ENCODE peak calls at places on chromosomes 1 and 21, in nine cellular contexts. Z is heart left ventricle; D is HL-60; P is breast epithelium; W is tibial nerve; G is neural progenitor cell; B is CD8-positive, alpha-beta T cell; E is adrenal gland; H is GM23338. F is an unnamed sample. For H3K27me3, the result is how much of the 10 kb centered on the place peaks cover.

GRCh38 chr1:215911406-215911968 is 344.4 kb downstream of the KCTD3 start:
- DNase-seq in Z (no peak), D (no peak), P (no peak), W (no peak), G (no peak), B (no peak), E (no peak), H (no peak), F (no peak)

GRCh38 chr21:16279658-16280581 is 550.1 kb downstream of the USP25 start:
- DNase-seq in Z (no peak), D (no peak), P (no peak), W (no peak), G (peak), B (no peak), E (peak), H (peak), F (peak)

GRCh38 chr1:242524571-242525359 is at the start of gene PLD5:
- DNase-seq in Z (no peak), D (no peak), P (no peak), W (no peak), G (peak), B (no peak), E (no peak), H (peak), F (no peak)

GRCh38 chr1:7783178-7783711 is 846 bp upstream of the PER3 start:
- DNase-seq in Z (peak), D (no peak), P (peak), W (peak), G (no peak), B (peak), E (peak), H (peak), F (peak)

GRCh38 chr1:1124508-1124785 is 8.6 kb upstream of the C1orf159 start:
- DNase-seq in Z (no peak), D (no peak), P (no peak), W (no peak), G (no peak), B (no peak), E (no peak), H (no peak), F (no peak)

GRCh38 chr1:230700132-230700531 is 13.8 kb downstream of the AGT start:
- DNase-seq in Z (no peak), D (no peak), P (no peak), W (no peak), G (no peak), B (no peak), E (no peak), H (no peak), F (no peak)

GRCh38 chr1:155124503-155125463 is 2.9 kb upstream of the EFNA1 start:
- DNase-seq in Z (no peak), D (no peak), P (no peak), W (no peak), G (peak), B (no peak), E (no peak), H (peak), F (no peak)

GRCh38 chr1:205285391-205286101 is 36.0 kb downstream of the NUAK2 start:
- DNase-seq in Z (no peak), D (no peak), P (peak), W (no peak), G (no peak), B (peak), E (no peak), H (no peak), F (no peak)

GRCh38 chr1:207672525-207673130 is 27.7 kb downstream of the CR1L start:
- DNase-seq in Z (no peak), D (peak), P (no peak), W (no peak), G (peak), B (no peak), E (peak), H (peak), F (no peak)

GRCh38 chr21:41481191-41481590 is 26.8 kb downstream of the TMPRSS2 start:
- DNase-seq in Z (no peak), D (no peak), P (no peak), W (no peak), G (no peak), B (no peak), E (no peak), H (no peak), F (no peak)

GRCh38 chr1:37147397-37147831 is 113.1 kb upstream of the GRIK3 start:
- DNase-seq in Z (no peak), D (no peak), P (no peak), W (no peak), G (no peak), B (no peak), E (no peak), H (no peak), F (no peak)

GRCh38 chr1:170309389-170310013 is 163.7 kb downstream of the NTMT2 start:
- DNase-seq in Z (peak), D (no peak), P (no peak), W (no peak), G (no peak), B (no peak), E (peak), H (no peak), F (no peak)

GRCh38 chr1:16076003-16076870 is 2.8 kb upstream of the FAM131C start:
- DNase-seq in Z (peak), D (no peak), P (no peak), W (no peak), G (no peak), B (no peak), E (peak), H (no peak), F (no peak)

DNA sequence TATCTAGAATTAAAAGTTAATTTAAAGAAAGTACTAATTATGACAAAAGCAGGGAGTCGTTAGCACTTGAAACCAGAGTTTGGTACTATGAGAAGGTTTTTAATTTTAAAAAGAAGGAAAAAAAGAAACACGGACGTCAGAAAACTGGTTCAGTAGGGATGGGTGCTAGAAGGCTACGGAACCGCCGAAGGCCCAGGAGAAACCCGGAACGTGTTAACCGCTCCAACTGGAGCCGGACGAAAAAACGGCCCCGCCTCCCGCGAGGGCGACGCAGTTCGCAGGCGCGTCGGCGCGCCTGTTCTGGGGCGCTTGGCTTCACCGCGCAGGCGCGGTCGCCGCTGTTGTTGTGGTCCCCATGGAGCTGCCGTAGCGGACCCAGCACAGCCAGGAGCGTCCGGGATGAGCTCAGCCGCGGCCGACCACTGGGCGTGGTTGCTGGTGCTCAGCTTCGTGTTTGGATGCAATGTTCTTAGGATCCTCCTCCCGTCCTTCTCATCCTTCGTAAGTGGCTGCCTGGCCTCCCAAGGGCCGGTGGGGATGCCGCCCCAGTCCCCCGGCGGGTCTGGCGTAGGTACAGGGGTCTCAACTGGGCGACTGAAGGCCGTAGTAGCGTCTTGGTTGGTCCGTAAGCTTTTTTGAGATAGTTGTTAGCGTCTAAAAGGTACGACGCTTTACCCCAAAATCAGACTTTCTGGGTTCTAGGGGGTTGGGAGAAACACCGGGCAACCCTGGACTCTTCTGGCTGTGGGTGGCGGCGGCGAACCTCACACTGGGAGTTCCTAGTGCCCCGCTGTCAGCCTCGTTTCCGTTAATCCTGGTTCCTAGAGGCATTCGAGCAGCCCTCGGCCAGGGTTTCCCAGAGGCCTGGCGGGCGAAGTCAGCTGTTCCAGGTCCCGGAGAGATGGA is 31.4 kb upstream of the HMGN1 start:
- DNase-seq in Z (peak), D (peak), P (peak), W (peak), G (peak), B (peak), E (peak), H (peak), F (peak)
- H3K4me3 ChIP-seq in Z (peak), D (peak), P (peak), W (peak), G (peak), B (peak), E (peak), H (peak), F (peak)

DNA sequence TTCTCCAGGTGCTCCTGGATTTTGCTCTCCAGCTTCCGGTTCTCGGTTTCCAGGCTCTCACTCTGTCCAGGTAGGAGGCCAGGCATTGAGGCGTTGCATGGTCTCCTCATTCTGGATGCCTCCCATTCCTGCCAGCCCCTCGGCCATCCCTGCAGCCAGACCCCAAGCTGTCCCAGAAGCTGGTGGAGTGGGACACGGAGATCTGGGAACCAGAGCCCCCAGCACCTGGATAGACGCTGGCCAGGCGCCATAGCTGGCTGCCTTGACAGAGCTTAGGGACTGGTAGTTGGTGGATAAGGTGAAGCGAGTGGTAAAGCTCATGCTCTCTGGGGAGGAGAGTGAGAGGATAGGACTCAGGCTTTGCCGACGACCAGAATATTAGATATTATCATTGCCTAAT is 29.6 kb downstream of the RAP1A start:
- DNase-seq in Z (no peak), D (no peak), P (no peak), W (no peak), G (no peak), B (no peak), E (no peak), H (no peak), F (no peak)
- H3K27ac ChIP-seq in Z (no peak), D (no peak), P (peak), W (no peak), G (no peak), B (no peak), E (no peak), H (no peak), F (peak)

DNA sequence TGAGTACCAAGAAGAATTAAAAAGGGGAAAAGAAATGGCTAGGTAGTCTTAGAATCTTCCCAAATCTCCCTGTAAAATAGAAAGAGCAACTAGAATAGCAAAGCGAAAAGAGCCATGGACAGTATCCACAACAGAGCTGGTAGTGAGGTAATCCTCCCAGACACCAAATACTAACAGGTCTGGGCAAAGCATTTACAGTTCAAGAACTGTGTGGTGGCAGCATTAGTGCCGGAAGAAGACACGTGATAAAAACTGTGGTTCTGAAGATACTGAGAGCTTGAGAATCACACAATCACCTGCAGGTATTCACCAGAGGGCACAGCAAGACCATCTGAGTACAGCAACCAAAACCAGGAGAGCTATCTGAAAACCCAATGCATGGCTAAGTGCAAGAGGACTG is 31.8 kb upstream of the OLIG2 start:
- DNase-seq in Z (no peak), D (no peak), P (no peak), W (no peak), G (no peak), B (no peak), E (no peak), H (no peak), F (no peak)
- H3K27me3 ChIP-seq in Z (under half), D (under half), P (under half), W (under half), G (under half), B (under half), E (under half), H (under half), F (half or more)

GRCh38 chr1:160522622-160523345 is at the start of gene SLAMF6:
- DNase-seq in Z (no peak), D (no peak), P (no peak), W (no peak), G (no peak), B (no peak), E (no peak), H (no peak), F (no peak)

GRCh38 chr1:160520999-160521398 is 2.1 kb downstream of the SLAMF6 start:
- DNase-seq in Z (no peak), D (no peak), P (no peak), W (no peak), G (no peak), B (no peak), E (no peak), H (no peak), F (no peak)

GRCh38 chr1:160520582-160520981 is 2.5 kb downstream of the SLAMF6 start:
- DNase-seq in Z (no peak), D (no peak), P (no peak), W (no peak), G (no peak), B (no peak), E (no peak), H (no peak), F (no peak)

GRCh38 chr1:160522136-160522535 is 919 bp downstream of the SLAMF6 start:
- DNase-seq in Z (no peak), D (no peak), P (no peak), W (no peak), G (no peak), B (no peak), E (no peak), H (no peak), F (no peak)

DNA sequence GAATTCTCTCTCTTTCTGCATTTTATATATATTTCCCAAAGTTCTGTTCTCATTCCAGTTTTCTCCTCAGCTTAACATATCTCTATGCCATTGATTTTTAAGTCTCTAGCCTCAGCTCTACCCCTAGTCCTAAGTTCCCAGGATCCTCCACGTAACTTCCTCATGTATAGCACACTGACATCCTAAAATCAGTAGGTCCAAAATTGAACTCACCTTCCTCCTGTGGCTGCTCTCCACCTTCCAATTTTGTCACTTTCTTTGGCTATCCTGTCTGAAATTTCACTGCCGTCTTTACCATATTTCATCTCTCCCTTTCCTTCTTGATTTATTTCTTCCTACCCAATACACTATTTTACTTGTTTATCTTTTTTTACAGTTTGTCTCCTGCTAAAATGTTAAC is 1.5 kb downstream of the SLAMF6 start:
- DNase-seq in Z (no peak), D (no peak), P (no peak), W (no peak), G (no peak), B (no peak), E (no peak), H (no peak), F (no peak)
- H3K4me3 ChIP-seq in Z (no peak), D (no peak), P (no peak), W (no peak), G (no peak), B (peak), E (no peak), H (no peak), F (no peak)

GRCh38 chr1:180945551-180945950 is 32.9 kb downstream of the KIAA1614 start:
- DNase-seq in Z (no peak), D (no peak), P (no peak), W (no peak), G (no peak), B (no peak), E (no peak), H (no peak), F (no peak)

GRCh38 chr1:180946056-180946455 is 33.4 kb downstream of the KIAA1614 start:
- DNase-seq in Z (no peak), D (no peak), P (no peak), W (no peak), G (no peak), B (no peak), E (no peak), H (no peak), F (no peak)

GRCh38 chr1:180948357-180948756 is 35.7 kb downstream of the KIAA1614 start:
- DNase-seq in Z (no peak), D (no peak), P (peak), W (no peak), G (no peak), B (no peak), E (no peak), H (no peak), F (no peak)

GRCh38 chr1:180947901-180948311 is 35.2 kb downstream of the KIAA1614 start:
- DNase-seq in Z (no peak), D (no peak), P (no peak), W (no peak), G (no peak), B (no peak), E (no peak), H (no peak), F (no peak)

GRCh38 chr1:180946537-180947507 is 34.1 kb downstream of the KIAA1614 start:
- DNase-seq in Z (no peak), D (no peak), P (no peak), W (no peak), G (peak), B (no peak), E (no peak), H (peak), F (no peak)
- H3K27ac ChIP-seq in Z (no peak), D (no peak), P (no peak), W (no peak), G (no peak), B (no peak), E (no peak), H (no peak), F (no peak)

GRCh38 chr1:234132799-234133198 is 228.3 kb downstream of the SLC35F3 start:
- DNase-seq in Z (no peak), D (no peak), P (no peak), W (no peak), G (no peak), B (no peak), E (no peak), H (no peak), F (no peak)
- H3K27me3 ChIP-seq in Z (under half), D (under half), P (under half), W (under half), G (under half), B (under half), E (under half), H (under half), F (under half)

GRCh38 chr1:196655494-196655893 is 3.7 kb downstream of the CFH start:
- DNase-seq in Z (no peak), D (no peak), P (no peak), W (no peak), G (no peak), B (no peak), E (no peak), H (no peak), F (no peak)

GRCh38 chr1:196651637-196652215 is at the start of gene CFH:
- DNase-seq in Z (peak), D (no peak), P (no peak), W (no peak), G (no peak), B (no peak), E (no peak), H (no peak), F (no peak)

GRCh38 chr1:196651079-196651478 is 764 bp upstream of the CFH start:
- DNase-seq in Z (no peak), D (no peak), P (no peak), W (no peak), G (no peak), B (no peak), E (no peak), H (no peak), F (no peak)

GRCh38 chr1:196655037-196655436 is 3.2 kb downstream of the CFH start:
- DNase-seq in Z (no peak), D (no peak), P (no peak), W (no peak), G (no peak), B (no peak), E (no peak), H (no peak), F (no peak)

GRCh38 chr1:196654271-196654670 is 2.4 kb downstream of the CFH start:
- DNase-seq in Z (no peak), D (no peak), P (no peak), W (no peak), G (no peak), B (no peak), E (no peak), H (no peak), F (no peak)
- H3K4me3 ChIP-seq in Z (no peak), D (no peak), P (no peak), W (no peak), G (no peak), B (no peak), E (peak), H (no peak), F (peak)

GRCh38 chr1:35315649-35316048 is 47.1 kb downstream of the ZMYM4 start:
- DNase-seq in Z (no peak), D (no peak), P (no peak), W (no peak), G (no peak), B (no peak), E (no peak), H (no peak), F (no peak)

GRCh38 chr1:35320937-35321336 is 52.4 kb downstream of the ZMYM4 start:
- DNase-seq in Z (no peak), D (no peak), P (no peak), W (no peak), G (no peak), B (no peak), E (no peak), H (no peak), F (no peak)

GRCh38 chr1:35316264-35316663 is 47.8 kb downstream of the ZMYM4 start:
- DNase-seq in Z (no peak), D (no peak), P (no peak), W (no peak), G (no peak), B (no peak), E (no peak), H (no peak), F (no peak)

GRCh38 chr1:35324486-35324885 is 56.0 kb downstream of the ZMYM4 start:
- DNase-seq in Z (no peak), D (no peak), P (no peak), W (no peak), G (no peak), B (no peak), E (no peak), H (no peak), F (no peak)

DNA sequence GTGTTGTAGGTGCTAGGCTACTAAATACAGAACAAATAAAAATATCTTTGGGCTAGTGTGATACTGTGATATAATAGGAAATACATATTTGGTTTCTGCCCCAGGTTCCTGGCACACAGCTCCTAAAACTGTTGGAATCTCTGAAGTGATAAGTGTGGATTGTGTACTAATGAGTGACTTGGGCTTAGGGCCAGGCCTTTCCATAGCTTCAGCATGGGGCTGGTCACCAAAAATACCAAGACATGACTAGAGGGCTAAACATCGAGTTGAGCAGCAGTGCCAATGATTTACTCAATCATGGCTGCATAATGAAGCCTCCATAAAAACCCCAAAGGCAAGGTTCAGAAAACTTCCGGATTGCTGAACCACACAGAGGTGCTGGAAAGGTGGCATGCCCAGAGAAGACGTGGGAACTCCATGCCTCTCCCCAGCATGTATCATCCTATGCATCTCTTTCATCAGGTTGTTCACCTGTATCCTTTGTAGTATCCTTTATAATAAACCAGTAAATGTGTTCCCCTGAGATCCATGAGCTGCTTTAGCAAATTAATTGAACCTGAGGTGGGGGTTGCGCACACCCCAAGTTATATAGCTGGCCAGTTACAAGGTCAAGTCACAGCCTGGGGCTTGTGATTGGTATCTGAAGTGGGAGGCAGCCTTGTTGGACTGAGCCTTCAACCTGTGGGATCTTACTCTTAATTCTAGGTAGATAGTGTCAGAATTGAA is 51.6 kb downstream of the ZMYM4 start:
- DNase-seq in Z (peak), D (no peak), P (no peak), W (no peak), G (no peak), B (no peak), E (no peak), H (no peak), F (peak)
- H3K27ac ChIP-seq in Z (peak), D (no peak), P (peak), W (no peak), G (no peak), B (no peak), E (no peak), H (no peak), F (peak)

F was measured in left ventricle myocardium inferior.